ENCODE peak calls at places on chromosomes 3 and 15, in nine cellular contexts. R, S, H, Q, F, J, G, E and Y are unnamed samples.
A peak's percentile ranks its signal among the peaks of the same experiment; 100 is the strongest.

GRCh38 chr3:34856081-34856480 is 783.2 kb upstream of the ARPP21 start:
- DNase-seq in J (no peak), Q (no peak), E (no peak), R (no peak), H (no peak), F (no peak), S (no peak), G (no peak), Y (no peak)

GRCh38 chr3:99656606-99657005 is 18.2 kb downstream of the COL8A1 start:
- DNase-seq in G (peak; percentile 79), S (peak; percentile 68), Q (peak; percentile 55), R (no peak), J (peak; percentile 81), H (no peak), F (no peak), E (no peak), Y (no peak)

GRCh38 chr15:73522011-73522410 is 79.0 kb downstream of the REC114 start:
- DNase-seq in S (no peak), G (no peak), R (no peak), J (no peak), F (no peak), H (no peak), E (no peak), Q (no peak), Y (no peak)

GRCh38 chr15:40069178-40070165 is 30.5 kb upstream of the SRP14 start:
- DNase-seq in E (no peak), Q (peak; percentile 82), H (no peak), G (no peak), J (peak; percentile 81), R (peak; percentile 84), S (peak; percentile 83), F (peak; percentile 50), Y (peak; percentile 56)

GRCh38 chr15:62895905-62896316 is 146.6 kb upstream of the TPM1 start:
- DNase-seq in S (peak; percentile 90), E (no peak), G (peak; percentile 89), R (peak; percentile 94), H (peak; percentile 72), J (peak; percentile 88), F (peak; percentile 87), Q (peak; percentile 80), Y (peak; percentile 64)

GRCh38 chr3:72258366-72258765 is 473.4 kb upstream of the PROK2 start:
- DNase-seq in R (no peak), F (no peak), J (no peak), H (no peak), S (no peak), Q (no peak), G (no peak), E (no peak), Y (no peak)

GRCh38 chr3:11661827-11662226 is 18.1 kb upstream of the VGLL4 start:
- DNase-seq in S (peak; percentile 81), E (no peak), Q (peak; percentile 89), H (no peak), R (peak; percentile 33), J (peak; percentile 69), G (peak; percentile 79), F (peak; percentile 81), Y (peak; percentile 90)

GRCh38 chr3:143158549-143158988 is 39.0 kb downstream of the CHST2 start:
- DNase-seq in S (peak; percentile 48), F (peak; percentile 39), J (peak; percentile 52), E (no peak), R (no peak), H (no peak), G (peak; percentile 73), Q (peak; percentile 86), Y (no peak)

GRCh38 chr3:49175530-49175929 is 4.1 kb downstream of the KLHDC8B start:
- DNase-seq in H (no peak), R (no peak), S (no peak), F (no peak), E (no peak), J (no peak), Q (no peak), G (no peak), Y (no peak)

GRCh38 chr3:131349454-131349853 is 32.1 kb upstream of the NUDT16 start:
- DNase-seq in H (no peak), G (no peak), R (no peak), F (no peak), J (no peak), E (no peak), S (no peak), Q (no peak), Y (no peak)

GRCh38 chr3:114518409-114518808 is 224.6 kb downstream of the TIGIT start:
- DNase-seq in E (no peak), H (no peak), G (no peak), S (no peak), F (peak; percentile 9), J (no peak), R (no peak), Q (no peak), Y (no peak)

GRCh38 chr3:189588061-189588817 is 43.0 kb upstream of the TP63 start:
- DNase-seq in G (peak; percentile 94), E (no peak), H (no peak), J (peak; percentile 43), Q (peak; percentile 24), R (peak; percentile 23), F (peak; percentile 67), S (peak; percentile 97), Y (peak; percentile 95)

GRCh38 chr3:149958171-149958796 is 12.4 kb downstream of the PFN2 start:
- DNase-seq in R (no peak), H (no peak), S (no peak), F (no peak), G (peak; percentile 42), J (no peak), E (no peak), Q (no peak), Y (no peak)

GRCh38 chr3:165256554-165256953 is 60.4 kb upstream of the SLITRK3 start:
- DNase-seq in R (peak; percentile 7), F (no peak), Q (no peak), H (no peak), J (no peak), S (peak; percentile 8), G (no peak), E (no peak), Y (no peak)

GRCh38 chr3:165259518-165260193 is 63.5 kb upstream of the SLITRK3 start:
- DNase-seq in G (peak; percentile 40), S (peak; percentile 37), E (no peak), Q (no peak), F (peak; percentile 19), H (no peak), R (peak; percentile 24), J (peak; percentile 41), Y (peak; percentile 52)

GRCh38 chr3:165254812-165255211 is 58.6 kb upstream of the SLITRK3 start:
- DNase-seq in F (peak; percentile 9), R (peak; percentile 72), S (peak; percentile 51), H (no peak), G (peak; percentile 63), E (no peak), J (peak; percentile 43), Q (no peak), Y (peak; percentile 45)
- TF ChIP-seq CTCF in F (no peak), R (peak; percentile 46), S (peak; percentile 14), H (no peak), G (peak; percentile 24), E (peak; percentile 51), J (peak; percentile 6), Q (no peak), Y (no peak)

DNA sequence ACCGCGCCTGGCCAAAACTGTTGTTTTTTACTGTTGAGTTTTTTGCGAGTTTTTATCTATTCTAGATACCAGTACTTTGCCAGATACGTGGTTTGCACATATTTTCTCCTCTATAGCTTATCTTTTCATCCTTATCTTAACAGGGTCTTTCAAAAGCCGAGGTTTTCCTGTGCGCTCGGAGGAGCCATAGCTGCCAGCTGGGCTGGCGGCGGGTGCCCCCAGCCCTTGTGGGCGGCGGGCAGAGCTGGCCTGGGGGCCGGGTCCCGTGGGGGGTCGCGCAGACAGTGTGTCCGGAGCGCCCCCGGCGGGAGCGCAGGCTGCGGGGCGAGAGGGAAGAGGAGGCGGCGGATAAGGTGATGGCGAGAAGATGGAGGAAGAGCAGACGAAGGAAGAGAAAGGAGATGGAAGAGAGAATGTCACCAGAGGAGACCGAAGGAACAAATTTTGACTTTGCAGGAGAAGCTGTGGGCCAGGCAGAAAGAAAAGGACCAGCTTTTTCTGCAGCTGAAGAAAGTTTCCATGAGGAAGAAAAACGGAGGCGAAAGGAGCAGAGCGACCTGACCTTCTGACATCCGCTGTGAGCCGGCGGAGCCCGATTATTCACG is 11.0 kb upstream of the EIF4A2 start:
- DNase-seq in J (no peak), Q (peak; percentile 25), E (no peak), G (no peak), F (no peak), S (peak; percentile 50), R (no peak), H (no peak), Y (no peak)
- H3K4me3 ChIP-seq in J (peak overlapping the region; percentile 26), Q (peak overlapping the region; percentile 42), E (no peak overlapping the region), G (peak overlapping the region; percentile 36), F (peak overlapping the region; percentile 58), S (peak overlapping the region; percentile 37), R (no peak overlapping the region), H (peak overlapping the region; percentile 39), Y (peak overlapping the region; percentile 23)

GRCh38 chr15:42688301-42688700 is 48.6 kb downstream of the CDAN1 start:
- DNase-seq in Q (no peak), G (no peak), S (no peak), F (no peak), H (no peak), E (no peak), R (no peak), J (no peak), Y (no peak)

GRCh38 chr15:42686281-42686680 is 50.6 kb downstream of the CDAN1 start:
- DNase-seq in H (no peak), J (no peak), F (no peak), S (no peak), Q (no peak), R (no peak), E (no peak), G (no peak), Y (no peak)

GRCh38 chr15:42691308-42691707 is 45.6 kb downstream of the CDAN1 start:
- DNase-seq in Q (no peak), G (no peak), J (no peak), H (no peak), S (no peak), E (no peak), F (no peak), R (no peak), Y (no peak)

GRCh38 chr15:42691770-42692169 is 45.2 kb downstream of the CDAN1 start:
- DNase-seq in Q (no peak), H (no peak), F (no peak), S (no peak), J (no peak), E (no peak), R (no peak), G (no peak), Y (no peak)

DNA sequence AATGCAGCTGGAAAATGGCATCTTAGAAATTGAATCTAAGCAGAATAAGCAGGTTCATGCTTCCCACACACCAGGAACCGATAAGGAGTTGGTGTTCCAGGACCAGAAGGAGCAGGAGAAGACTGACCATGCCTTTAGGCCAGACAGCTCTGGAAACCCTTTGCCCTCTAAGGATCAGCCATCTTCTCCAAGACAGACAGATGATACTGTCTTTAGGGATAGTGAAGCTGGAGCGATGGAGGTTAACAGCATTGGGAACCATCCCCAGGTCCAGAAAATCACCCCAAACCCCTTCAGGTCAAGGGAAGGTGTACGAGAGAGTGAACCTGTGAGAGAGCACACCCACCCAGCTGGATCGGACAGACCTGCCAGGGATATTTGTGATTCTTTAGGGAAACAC is 49.2 kb downstream of the CDAN1 start:
- DNase-seq in H (no peak), J (no peak), Q (no peak), G (no peak), S (no peak), R (no peak), E (no peak), F (no peak), Y (no peak)
- TF ChIP-seq CTCF in H (no peak), J (no peak), Q (no peak), G (no peak), S (no peak), R (no peak), E (no peak), F (no peak), Y (no peak)

GRCh38 chr3:128278761-128279593 is 125.7 kb downstream of the EEFSEC start:
- DNase-seq in G (peak; percentile 93), E (no peak), F (peak; percentile 74), R (no peak), J (peak; percentile 94), Q (peak; percentile 98), S (peak; percentile 92), H (peak; percentile 75), Y (peak; percentile 68)
- H3K4me3 ChIP-seq in G (no peak overlapping the region), E (no peak overlapping the region), F (no peak overlapping the region), R (no peak overlapping the region), J (no peak overlapping the region), Q (no peak overlapping the region), S (no peak overlapping the region), H (no peak overlapping the region), Y (no peak overlapping the region)